ENCODE peak calls at places on chromosomes 13 and 19, in five cellular contexts. P is K562, Z is H1, E is GM12878, B is HepG2. J is an unnamed sample. For H4K20me1, the result is how much of the 10 kb centered on the place peaks cover.

GRCh38 chr13:106038752-106039151 is 496.7 kb downstream of the EFNB2 start:
- DNase-seq in P (no peak), Z (no peak), E (no peak), B (no peak), J (peak)

GRCh38 chr19:15812059-15812722 is 3.3 kb downstream of the OR10H1 start:
- DNase-seq in P (peak), Z (no peak), E (no peak), B (no peak), J (peak)

GRCh38 chr13:87999791-88000190 is 328.6 kb downstream of the SLITRK5 start:
- DNase-seq in P (no peak), Z (no peak), E (no peak), B (no peak), J (no peak)

GRCh38 chr19:12789098-12789903 is 2.0 kb upstream of the JUNB start:
- DNase-seq in P (peak), Z (no peak), E (no peak), B (no peak), J (no peak)

GRCh38 chr19:18140473-18140872 is 12.5 kb upstream of the PIK3R2 start:
- DNase-seq in P (no peak), Z (no peak), E (no peak), B (no peak), J (no peak)

GRCh38 chr19:56987184-56987583 is 132.6 kb upstream of the USP29 start:
- DNase-seq in P (no peak), Z (no peak), E (no peak), B (no peak), J (no peak)

GRCh38 chr13:80010846-80011245 is 330.1 kb downstream of the SPRY2 start:
- DNase-seq in P (no peak), Z (no peak), E (no peak), B (no peak), J (no peak)

GRCh38 chr13:23322353-23323336 is 110.9 kb downstream of the SACS start:
- DNase-seq in P (no peak), Z (no peak), E (no peak), B (no peak), J (no peak)

GRCh38 chr13:96671073-96671472 is 323.2 kb downstream of the OXGR1 start:
- DNase-seq in P (no peak), Z (no peak), E (no peak), B (no peak), J (no peak)

GRCh38 chr19:39411832-39412099 is 703 bp upstream of the PLEKHG2 start:
- DNase-seq in P (peak), Z (peak), E (peak), B (peak), J (peak)

GRCh38 chr13:21638319-21639282 is 32.3 kb upstream of the FGF9 start:
- DNase-seq in P (peak), Z (peak), E (no peak), B (no peak), J (no peak)

GRCh38 chr13:50224534-50224933 is 209.3 kb downstream of the KCNRG start:
- DNase-seq in P (no peak), Z (no peak), E (no peak), B (no peak), J (no peak)

GRCh38 chr13:109939105-109939504 is 152.7 kb upstream of the IRS2 start:
- DNase-seq in P (no peak), Z (no peak), E (no peak), B (no peak), J (no peak)
- TF ChIP-seq SP1 in P (no peak), Z (no peak), E (no peak), B (no peak), J (no peak)

GRCh38 chr19:29963576-29963975 is 21.5 kb downstream of the URI1 start:
- DNase-seq in P (no peak), Z (no peak), E (no peak), B (no peak), J (no peak)
- H4K20me1 ChIP-seq in P (under half), Z (under half), E (under half), B (under half), J (under half)

GRCh38 chr19:33438987-33439781 is 65.7 kb downstream of the CEBPG start:
- DNase-seq in P (no peak), Z (no peak), E (no peak), B (no peak), J (no peak)

GRCh38 chr19:33437351-33438015 is 64.0 kb downstream of the CEBPG start:
- DNase-seq in P (no peak), Z (no peak), E (no peak), B (no peak), J (no peak)

GRCh38 chr19:33436360-33437345 is 63.1 kb downstream of the CEBPG start:
- DNase-seq in P (no peak), Z (no peak), E (no peak), B (no peak), J (no peak)

GRCh38 chr19:33440241-33440640 is 66.7 kb downstream of the CEBPG start:
- DNase-seq in P (no peak), Z (no peak), E (no peak), B (no peak), J (no peak)

DNA sequence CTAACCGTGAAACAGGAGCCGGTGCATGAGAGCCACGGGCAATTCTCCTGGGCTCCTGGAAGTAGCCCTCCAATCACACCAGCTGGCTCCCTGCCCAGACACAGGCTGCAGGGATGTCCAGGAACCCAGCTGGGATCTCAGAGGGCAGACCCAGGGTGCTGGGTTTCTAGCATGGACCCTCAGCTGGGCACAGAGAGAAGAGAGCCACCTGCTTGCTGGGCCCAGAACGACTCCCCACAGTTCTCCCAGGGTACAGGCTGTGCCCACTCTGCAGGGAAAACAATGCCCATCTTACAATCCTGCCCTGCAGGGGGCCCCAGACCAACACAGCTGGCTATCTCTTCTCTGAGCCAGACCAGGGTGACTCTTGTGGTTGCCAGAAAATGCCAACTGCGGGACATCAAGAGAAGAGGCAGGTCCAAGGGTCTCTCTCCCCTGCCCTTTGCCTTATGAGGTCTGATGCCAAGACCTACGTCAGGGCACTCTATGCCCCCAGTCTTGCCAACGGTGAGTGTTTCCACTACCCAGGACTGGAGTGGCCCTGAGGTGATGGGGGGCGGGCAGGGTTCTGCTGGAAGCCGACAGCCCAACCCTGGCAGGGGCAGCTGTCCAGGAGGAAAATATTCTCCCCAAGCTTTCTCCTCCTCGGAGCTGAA is 64.6 kb downstream of the CEBPG start:
- DNase-seq in P (no peak), Z (no peak), E (no peak), B (no peak), J (no peak)
- TF ChIP-seq SP1 in P (no peak), Z (no peak), E (no peak), B (no peak), J (no peak)

GRCh38 chr19:3509566-3509989 is 3.5 kb downstream of the FZR1 start:
- DNase-seq in P (peak), Z (no peak), E (no peak), B (no peak), J (no peak)

GRCh38 chr19:3508771-3509535 is 2.8 kb downstream of the FZR1 start:
- DNase-seq in P (peak), Z (no peak), E (no peak), B (no peak), J (no peak)

GRCh38 chr19:3512562-3512961 is 6.5 kb downstream of the FZR1 start:
- DNase-seq in P (no peak), Z (no peak), E (no peak), B (no peak), J (no peak)

GRCh38 chr19:3511506-3512251 is 5.6 kb downstream of the FZR1 start:
- DNase-seq in P (no peak), Z (no peak), E (no peak), B (no peak), J (no peak)

DNA sequence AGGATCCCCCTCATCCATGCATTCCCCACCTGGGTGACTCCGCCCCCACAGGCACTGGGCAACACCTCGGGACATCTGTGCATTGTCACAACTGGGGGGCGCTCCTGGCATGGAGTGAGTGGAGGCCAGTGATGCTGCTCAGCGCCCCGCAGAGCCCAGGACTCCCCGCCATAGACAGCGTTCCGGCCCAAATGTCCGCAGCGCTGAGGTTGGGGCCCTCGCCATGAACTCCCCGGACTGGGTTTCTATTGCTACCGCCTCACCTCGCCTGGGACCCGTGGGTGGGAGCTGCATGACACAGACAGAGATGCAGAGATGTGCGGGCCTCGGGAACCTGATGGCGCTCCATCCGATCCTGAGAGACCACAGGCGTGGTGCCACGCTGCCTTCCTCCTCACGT is 4.6 kb downstream of the FZR1 start:
- DNase-seq in P (no peak), Z (no peak), E (no peak), B (no peak), J (no peak)
- H4K20me1 ChIP-seq in P (half or more), Z (under half), E (under half), B (under half), J (under half)

GRCh38 chr19:19214892-19215291 is 3.1 kb downstream of the NCAN start:
- DNase-seq in P (peak), Z (peak), E (no peak), B (peak), J (no peak)
- TF ChIP-seq SP1 in P (no peak), Z (no peak), E (no peak), B (no peak), J (no peak)

DNA sequence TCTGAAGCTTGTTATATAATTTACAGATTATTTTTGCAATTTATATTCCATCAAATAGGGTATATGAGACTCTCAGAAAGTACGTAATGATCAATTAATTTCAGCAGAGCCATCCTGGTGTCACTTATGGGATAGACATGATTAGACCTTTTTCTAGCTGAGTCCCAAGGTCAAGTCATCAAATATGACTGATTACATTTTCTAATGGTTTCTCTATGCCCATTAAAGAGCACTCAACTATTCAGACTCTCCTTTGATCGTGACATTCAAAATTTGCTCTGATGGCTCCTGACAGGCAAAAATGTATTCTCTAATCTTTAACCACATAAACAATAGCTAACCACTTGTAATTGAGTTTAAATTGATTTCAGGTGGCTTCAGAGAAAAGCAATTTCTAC is 469.2 kb downstream of the COG6 start:
- DNase-seq in P (no peak), Z (no peak), E (no peak), B (no peak), J (no peak)
- H4K20me1 ChIP-seq in P (under half), Z (under half), E (under half), B (under half), J (under half)

GRCh38 chr13:25752957-25753540 is 298.8 kb downstream of the SHISA2 start:
- DNase-seq in P (no peak), Z (no peak), E (no peak), B (no peak), J (no peak)
- TF ChIP-seq SP1 in P (no peak), Z (no peak), E (no peak), B (no peak), J (no peak)

GRCh38 chr19:3381701-3382372 is 15.5 kb downstream of the NFIC start:
- DNase-seq in P (no peak), Z (no peak), E (no peak), B (no peak), J (no peak)

GRCh38 chr19:3375221-3376088 is 9.1 kb downstream of the NFIC start:
- DNase-seq in P (peak), Z (no peak), E (no peak), B (no peak), J (no peak)

GRCh38 chr19:3380829-3381228 is 14.4 kb downstream of the NFIC start:
- DNase-seq in P (no peak), Z (no peak), E (no peak), B (no peak), J (no peak)

GRCh38 chr19:3374369-3375112 is 8.2 kb downstream of the NFIC start:
- DNase-seq in P (peak), Z (no peak), E (no peak), B (no peak), J (no peak)

DNA sequence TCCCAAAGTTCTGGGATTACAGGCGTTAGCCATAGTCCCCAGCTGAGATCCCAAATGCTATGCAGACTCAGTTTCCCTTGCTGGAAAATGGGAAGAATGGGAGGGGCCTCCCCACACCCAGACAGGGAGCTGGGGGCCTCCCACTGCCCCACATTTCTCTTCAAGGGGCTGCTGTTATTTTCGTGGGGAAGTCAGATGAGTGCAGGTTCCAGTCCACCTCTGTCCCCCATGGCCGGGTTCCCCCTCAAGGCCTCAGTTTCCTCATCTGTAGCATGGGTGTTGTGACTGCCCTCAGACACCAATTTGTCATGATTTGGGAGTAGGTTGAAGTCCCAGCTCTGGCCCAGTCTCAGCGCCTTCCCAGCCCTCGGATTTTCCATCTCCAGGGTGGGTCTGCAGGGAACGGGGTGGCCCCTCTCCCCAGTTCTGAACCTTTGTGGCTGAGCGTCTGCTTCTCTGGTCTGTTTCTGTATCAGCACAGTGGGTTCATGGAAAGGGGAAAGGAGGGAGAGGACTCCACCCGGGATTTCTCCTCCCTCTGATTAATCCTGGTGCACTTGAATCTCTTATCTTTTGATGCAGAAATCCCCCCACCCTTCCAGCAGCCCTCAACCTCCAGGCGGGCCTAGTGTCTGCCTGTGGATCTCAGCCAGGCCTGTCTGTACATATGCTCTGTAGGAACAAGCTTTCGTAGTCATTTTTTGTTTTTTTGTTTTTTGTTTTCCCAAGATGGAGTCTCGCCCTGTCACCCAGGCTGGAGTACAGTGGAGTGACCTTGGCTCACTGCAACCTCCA is 12.2 kb downstream of the NFIC start:
- DNase-seq in P (peak), Z (no peak), E (no peak), B (no peak), J (no peak)
- H4K20me1 ChIP-seq in P (half or more), Z (under half), E (under half), B (under half), J (under half)